ENCODE peak calls at places on chromosomes 11 and 22, in five cellular contexts. B, J, F, W and L are unnamed samples.

GRCh38 chr11:86747801-86748200 is 52.5 kb upstream of the PRSS23 start:
- DNase-seq in W (no peak), F (no peak), B (no peak), J (no peak), L (no peak)

GRCh38 chr11:68444566-68444965 is 16.0 kb upstream of the PPP6R3 start:
- DNase-seq in F (no peak), J (no peak), B (no peak), W (no peak), L (no peak)

GRCh38 chr22:20405931-20406685 is 12.2 kb downstream of the ZNF74 start:
- DNase-seq in J (no peak), F (no peak), B (no peak), W (no peak), L (no peak)

GRCh38 chr11:61290905-61291690 is 4.0 kb downstream of the VWCE start:
- DNase-seq in W (no peak), B (no peak), J (no peak), F (no peak), L (no peak)

GRCh38 chr11:91805293-91805692 is 419.3 kb upstream of the FAT3 start:
- DNase-seq in F (no peak), W (no peak), B (no peak), J (no peak), L (no peak)

GRCh38 chr11:123228489-123229163 is 33.6 kb upstream of the CLMP start:
- DNase-seq in B (no peak), F (no peak), W (no peak), J (no peak), L (no peak)

GRCh38 chr11:6427516-6427915 is 8.6 kb upstream of the APBB1 start:
- DNase-seq in B (no peak), F (no peak), W (no peak), J (no peak), L (no peak)

GRCh38 chr22:49964136-49964492 is 3.5 kb downstream of the PIM3 start:
- DNase-seq in B (no peak), W (no peak), F (no peak), J (peak), L (no peak)

GRCh38 chr11:133906241-133906640 is 50.5 kb downstream of the IGSF9B start:
- DNase-seq in J (no peak), W (no peak), F (no peak), B (no peak), L (no peak)

GRCh38 chr11:122439911-122440782 is 215.4 kb upstream of the UBASH3B start:
- DNase-seq in F (no peak), W (peak), J (peak), B (no peak), L (no peak)

GRCh38 chr22:44825310-44826150 is 73.2 kb downstream of the ARHGAP8 start:
- DNase-seq in F (no peak), B (no peak), J (no peak), W (no peak), L (no peak)

GRCh38 chr22:44827666-44828065 is 75.3 kb downstream of the ARHGAP8 start:
- DNase-seq in W (no peak), F (no peak), J (no peak), B (no peak), L (no peak)

GRCh38 chr22:44831885-44832284 is 79.5 kb downstream of the ARHGAP8 start:
- DNase-seq in J (no peak), B (no peak), F (no peak), W (no peak), L (no peak)

GRCh38 chr22:44824271-44824670 is 71.9 kb downstream of the ARHGAP8 start:
- DNase-seq in J (no peak), W (no peak), B (no peak), F (no peak), L (no peak)

DNA sequence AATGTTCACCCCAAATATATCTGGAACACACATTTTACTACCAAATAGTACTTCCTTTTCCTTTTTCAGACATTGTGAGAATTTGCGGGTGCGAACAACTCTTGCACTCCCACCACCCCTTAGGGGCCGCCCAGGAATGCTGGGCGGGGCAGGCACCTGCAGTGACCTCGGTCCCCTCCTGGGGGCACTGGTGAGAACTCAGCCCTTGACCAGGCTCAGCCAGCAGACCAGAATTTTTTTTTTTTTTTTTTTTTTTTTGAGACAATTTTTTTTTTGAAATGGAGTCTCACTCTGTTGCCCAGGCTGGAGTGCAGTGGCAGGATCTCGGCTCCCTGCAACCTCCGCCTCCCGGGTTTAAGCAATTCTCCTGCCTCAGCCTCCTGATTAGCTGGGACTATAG is 75.8 kb downstream of the ARHGAP8 start:
- DNase-seq in J (no peak), W (no peak), F (no peak), B (peak), L (peak)
- TF ChIP-seq CTCF in J (peak), W (peak), F (peak), B (peak), L (peak)

GRCh38 chr22:47738472-47739013 is 976.1 kb downstream of the TBC1D22A start:
- DNase-seq in W (no peak), F (no peak), B (no peak), J (no peak), L (no peak)
- H3K27ac ChIP-seq in W (no peak), F (no peak), B (no peak), J (no peak), L (no peak)

DNA sequence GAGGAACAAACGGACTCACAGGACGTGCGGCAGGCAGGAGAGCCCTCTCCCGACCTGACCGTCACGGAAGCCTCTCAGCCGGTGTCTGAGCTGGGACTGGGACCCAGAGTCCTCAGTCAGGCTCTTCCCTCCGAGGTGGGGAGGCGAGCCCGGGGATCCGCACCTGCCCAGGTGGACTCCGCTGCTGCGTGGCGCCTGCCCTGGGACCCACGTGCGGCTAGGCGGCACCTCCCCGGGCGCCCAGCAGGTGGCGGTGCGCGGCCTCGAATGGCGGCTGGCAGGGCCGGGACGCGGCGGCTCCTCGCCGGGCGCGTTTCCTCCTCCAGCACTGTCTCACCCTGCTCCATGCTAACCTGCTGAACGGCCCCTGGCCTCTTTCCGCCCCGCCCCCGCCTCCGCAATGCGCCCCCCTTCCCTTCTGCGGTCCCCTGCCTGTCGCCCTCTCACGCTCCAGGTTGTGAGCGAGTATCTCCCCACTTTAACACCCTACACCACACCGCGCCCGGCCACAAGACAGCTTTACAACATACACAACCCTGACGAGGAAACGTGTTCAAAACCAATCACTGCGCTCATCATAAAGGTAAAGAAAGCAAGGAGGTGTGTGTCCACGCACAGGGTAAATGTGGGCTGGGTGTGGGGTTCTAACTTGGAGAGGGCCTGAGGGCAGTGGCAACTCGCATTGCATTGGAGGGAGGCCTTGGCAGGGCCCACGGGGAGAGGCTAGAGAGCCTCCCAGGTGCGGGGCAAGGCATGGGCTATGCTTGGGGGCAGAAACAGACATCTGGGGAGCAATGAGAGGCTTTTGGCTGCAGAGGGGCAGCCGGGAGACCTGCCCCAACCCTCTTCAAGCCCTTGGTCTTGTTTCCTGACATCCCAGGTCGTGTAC is 25.9 kb upstream of the ATXN10 start:
- DNase-seq in B (peak), W (peak), J (peak), F (peak), L (peak)
- TF ChIP-seq CTCF in B (peak), W (peak), J (peak), F (peak), L (peak)

GRCh38 chr11:19976281-19976941 is 183.9 kb downstream of the DBX1 start:
- DNase-seq in W (no peak), F (no peak), J (no peak), B (no peak), L (no peak)
- H3K27ac ChIP-seq in W (no peak), F (no peak), J (no peak), B (no peak), L (no peak)